ENCODE peak calls at places on chromosomes 13 and 19, in eight cellular contexts. One of them, this sample, is unnamed.

GRCh38 chr19:5485286-5485636 is 30.0 kb downstream of the ZNRF4 start:
- DNase-seq in A549: no peak
- DNase-seq in transverse colon: no peak
- DNase-seq in sigmoid colon: no peak
- DNase-seq in K562: no peak
- DNase-seq in suprapubic skin: no peak
- DNase-seq in ovary: no peak
- DNase-seq in H1: no peak
- DNase-seq in this sample: no peak

GRCh38 chr13:73065665-73066350 is 7.0 kb downstream of the KLF5 start:
- DNase-seq in A549: no peak
- DNase-seq in transverse colon: peak; percentile 49
- DNase-seq in sigmoid colon: no peak
- DNase-seq in K562: no peak
- DNase-seq in suprapubic skin: no peak
- DNase-seq in ovary: no peak
- DNase-seq in H1: no peak
- DNase-seq in this sample: no peak

GRCh38 chr13:102610296-102610895 is 13.6 kb downstream of the TPP2 start:
- DNase-seq in A549: no peak
- DNase-seq in transverse colon: peak; percentile 53
- DNase-seq in sigmoid colon: no peak
- DNase-seq in K562: no peak
- DNase-seq in suprapubic skin: no peak
- DNase-seq in ovary: no peak
- DNase-seq in H1: no peak
- DNase-seq in this sample: no peak

GRCh38 chr13:99805361-99805760 is 166.2 kb downstream of the ZIC5 start:
- DNase-seq in A549: no peak
- DNase-seq in transverse colon: no peak
- DNase-seq in sigmoid colon: no peak
- DNase-seq in K562: no peak
- DNase-seq in suprapubic skin: no peak
- DNase-seq in ovary: no peak
- DNase-seq in H1: peak; percentile 51
- DNase-seq in this sample: no peak

GRCh38 chr13:27744861-27745260 is 47.4 kb upstream of the GSX1 start:
- DNase-seq in A549: no peak
- DNase-seq in transverse colon: no peak
- DNase-seq in sigmoid colon: no peak
- DNase-seq in K562: no peak
- DNase-seq in suprapubic skin: no peak
- DNase-seq in ovary: no peak
- DNase-seq in H1: peak; percentile 47
- DNase-seq in this sample: no peak

GRCh38 chr13:62512194-62513141 is 1096.8 kb upstream of the PCDH20 start:
- DNase-seq in A549: peak; percentile 55
- DNase-seq in transverse colon: peak; percentile 9
- DNase-seq in sigmoid colon: no peak
- DNase-seq in K562: peak; percentile 9
- DNase-seq in suprapubic skin: peak; percentile 37
- DNase-seq in ovary: no peak
- DNase-seq in H1: peak; percentile 68
- DNase-seq in this sample: no peak

GRCh38 chr19:51607077-51607476 is 23.1 kb downstream of the SIGLEC5 start:
- DNase-seq in A549: no peak
- DNase-seq in transverse colon: peak; percentile 66
- DNase-seq in sigmoid colon: no peak
- DNase-seq in K562: no peak
- DNase-seq in suprapubic skin: no peak
- DNase-seq in ovary: no peak
- DNase-seq in H1: no peak
- DNase-seq in this sample: no peak

GRCh38 chr13:99215466-99215865 is 14.8 kb downstream of the UBAC2 start:
- DNase-seq in A549: no peak
- DNase-seq in transverse colon: no peak
- DNase-seq in sigmoid colon: no peak
- DNase-seq in K562: no peak
- DNase-seq in suprapubic skin: no peak
- DNase-seq in ovary: no peak
- DNase-seq in H1: no peak
- DNase-seq in this sample: no peak

GRCh38 chr19:50979758-50980157 is 4.0 kb downstream of the KLK7 start:
- DNase-seq in A549: no peak
- DNase-seq in transverse colon: no peak
- DNase-seq in sigmoid colon: peak; percentile 35
- DNase-seq in K562: no peak
- DNase-seq in suprapubic skin: no peak
- DNase-seq in ovary: no peak
- DNase-seq in H1: no peak
- DNase-seq in this sample: no peak

GRCh38 chr13:104737713-104738112 is 1671.5 kb upstream of the SLC10A2 start:
- DNase-seq in A549: no peak
- DNase-seq in transverse colon: no peak
- DNase-seq in sigmoid colon: no peak
- DNase-seq in K562: no peak
- DNase-seq in suprapubic skin: no peak
- DNase-seq in ovary: no peak
- DNase-seq in H1: no peak
- DNase-seq in this sample: no peak

GRCh38 chr19:7294571-7295212 is 478 bp upstream of the INSR start:
- DNase-seq in A549: peak; percentile 76
- DNase-seq in transverse colon: peak; percentile 83
- DNase-seq in sigmoid colon: peak; percentile 85
- DNase-seq in K562: peak; percentile 30
- DNase-seq in suprapubic skin: peak; percentile 81
- DNase-seq in ovary: peak; percentile 82
- DNase-seq in H1: peak; percentile 66
- DNase-seq in this sample: peak; percentile 54

GRCh38 chr13:109408596-109409382 is 377.6 kb downstream of the IRS2 start:
- DNase-seq in A549: no peak
- DNase-seq in transverse colon: no peak
- DNase-seq in sigmoid colon: no peak
- DNase-seq in K562: no peak
- DNase-seq in suprapubic skin: no peak
- DNase-seq in ovary: no peak
- DNase-seq in H1: no peak
- DNase-seq in this sample: no peak

GRCh38 chr19:46821512-46822359 is 28.9 kb downstream of the AP2S1 start:
- DNase-seq in A549: no peak
- DNase-seq in transverse colon: peak; percentile 67
- DNase-seq in sigmoid colon: no peak
- DNase-seq in K562: no peak
- DNase-seq in suprapubic skin: no peak
- DNase-seq in ovary: no peak
- DNase-seq in H1: no peak
- DNase-seq in this sample: no peak

GRCh38 chr19:19489804-19490204 is 25.5 kb downstream of the TSSK6 start:
- DNase-seq in A549: no peak
- DNase-seq in transverse colon: no peak
- DNase-seq in sigmoid colon: no peak
- DNase-seq in K562: no peak
- DNase-seq in suprapubic skin: peak; percentile 75
- DNase-seq in ovary: no peak
- DNase-seq in H1: no peak
- DNase-seq in this sample: no peak

GRCh38 chr13:75305057-75305456 is 176.9 kb downstream of the TBC1D4 start:
- DNase-seq in A549: no peak
- DNase-seq in transverse colon: no peak
- DNase-seq in sigmoid colon: no peak
- DNase-seq in K562: peak; percentile 73
- DNase-seq in suprapubic skin: no peak
- DNase-seq in ovary: no peak
- DNase-seq in H1: no peak
- DNase-seq in this sample: no peak

GRCh38 chr13:40910324-40911050 is 108.6 kb downstream of the ELF1 start:
- DNase-seq in A549: no peak
- DNase-seq in transverse colon: no peak
- DNase-seq in sigmoid colon: no peak
- DNase-seq in K562: no peak
- DNase-seq in suprapubic skin: no peak
- DNase-seq in ovary: no peak
- DNase-seq in H1: no peak
- DNase-seq in this sample: no peak
- TF ChIP-seq POLR2A in A549: no peak
- TF ChIP-seq POLR2A in transverse colon: no peak
- TF ChIP-seq POLR2A in sigmoid colon: no peak
- TF ChIP-seq POLR2A in K562: no peak
- TF ChIP-seq POLR2A in suprapubic skin: no peak
- TF ChIP-seq POLR2A in ovary: no peak
- TF ChIP-seq POLR2A in H1: no peak
- TF ChIP-seq POLR2A in this sample: no peak

DNA sequence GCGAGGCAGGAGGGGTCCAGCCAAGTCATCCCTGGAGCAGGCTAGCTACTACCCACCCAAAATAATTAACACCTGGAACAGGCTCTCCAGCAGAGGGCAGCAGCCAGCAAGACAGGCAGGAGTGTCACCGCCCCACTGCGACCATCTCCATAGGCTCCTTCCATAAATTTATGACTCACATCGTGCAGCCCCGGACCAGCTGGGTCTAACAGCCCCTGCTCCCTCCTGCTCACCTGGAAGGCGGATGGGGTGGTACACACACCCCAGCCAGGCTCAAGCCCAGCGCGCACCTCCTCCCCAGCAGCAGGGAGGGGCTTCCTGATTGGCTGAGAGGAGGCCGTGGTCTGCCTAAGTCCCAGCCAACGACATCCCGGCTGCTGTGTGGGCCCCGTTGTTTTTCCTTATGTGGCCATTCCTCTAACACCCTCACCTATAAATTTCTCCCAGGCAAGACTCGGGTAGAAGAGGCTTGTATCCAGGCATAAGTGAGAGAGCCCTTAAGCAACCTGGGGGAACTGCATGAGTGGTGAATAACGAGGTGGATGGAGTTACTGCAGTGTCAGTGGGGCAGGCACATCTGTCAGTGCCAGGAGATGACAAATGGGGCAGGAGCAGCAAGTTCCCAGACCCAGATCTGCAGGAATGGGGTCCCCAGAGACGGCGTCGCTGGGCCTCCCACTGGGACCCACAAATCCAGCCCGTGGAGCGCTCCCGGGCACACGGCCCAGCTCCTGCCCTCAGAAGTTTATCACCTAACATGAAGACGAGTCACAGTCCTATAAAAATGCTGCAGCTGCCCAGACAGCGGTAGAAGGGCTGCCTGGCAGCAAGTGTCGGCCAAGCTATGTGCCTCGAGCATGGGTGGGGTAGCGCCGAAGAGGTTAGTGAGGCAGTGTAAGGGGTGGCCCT is 43.1 kb downstream of the CEBPG start:
- DNase-seq in A549: peak; percentile 84
- DNase-seq in transverse colon: peak; percentile 71
- DNase-seq in sigmoid colon: peak; percentile 77
- DNase-seq in K562: peak; percentile 81
- DNase-seq in suprapubic skin: no peak
- DNase-seq in ovary: peak; percentile 69
- DNase-seq in H1: peak; percentile 91
- DNase-seq in this sample: no peak
- TF ChIP-seq EP300 in A549: no peak
- TF ChIP-seq EP300 in transverse colon: no peak
- TF ChIP-seq EP300 in sigmoid colon: no peak
- TF ChIP-seq EP300 in K562: no peak
- TF ChIP-seq EP300 in suprapubic skin: no peak
- TF ChIP-seq EP300 in ovary: no peak
- TF ChIP-seq EP300 in H1: no peak
- TF ChIP-seq EP300 in this sample: no peak

GRCh38 chr19:58020129-58020528 is 13.7 kb upstream of the ZSCAN1 start:
- DNase-seq in A549: no peak
- DNase-seq in transverse colon: no peak
- DNase-seq in sigmoid colon: no peak
- DNase-seq in K562: no peak
- DNase-seq in suprapubic skin: no peak
- DNase-seq in ovary: no peak
- DNase-seq in H1: no peak
- DNase-seq in this sample: no peak
- TF ChIP-seq CTCF in A549: no peak
- TF ChIP-seq CTCF in transverse colon: no peak
- TF ChIP-seq CTCF in sigmoid colon: no peak
- TF ChIP-seq CTCF in K562: no peak
- TF ChIP-seq CTCF in suprapubic skin: no peak
- TF ChIP-seq CTCF in ovary: no peak
- TF ChIP-seq CTCF in H1: no peak
- TF ChIP-seq CTCF in this sample: no peak

GRCh38 chr19:4343056-4343844 is at the start of gene MPND:
- DNase-seq in A549: peak; percentile 74
- DNase-seq in transverse colon: peak; percentile 95
- DNase-seq in sigmoid colon: peak; percentile 95
- DNase-seq in K562: peak; percentile 92
- DNase-seq in suprapubic skin: peak; percentile 94
- DNase-seq in ovary: peak; percentile 95
- DNase-seq in H1: peak; percentile 94
- DNase-seq in this sample: peak; percentile 90

GRCh38 chr19:4337906-4338440 is 654 bp downstream of the STAP2 start:
- DNase-seq in A549: no peak
- DNase-seq in transverse colon: peak; percentile 62
- DNase-seq in sigmoid colon: no peak
- DNase-seq in K562: peak; percentile 75
- DNase-seq in suprapubic skin: peak; percentile 65
- DNase-seq in ovary: no peak
- DNase-seq in H1: no peak
- DNase-seq in this sample: no peak

GRCh38 chr19:4342421-4343055 is 824 bp upstream of the MPND start:
- DNase-seq in A549: peak; percentile 100
- DNase-seq in transverse colon: peak; percentile 96
- DNase-seq in sigmoid colon: peak; percentile 99
- DNase-seq in K562: peak; percentile 99
- DNase-seq in suprapubic skin: peak; percentile 98
- DNase-seq in ovary: peak; percentile 94
- DNase-seq in H1: peak; percentile 87
- DNase-seq in this sample: peak; percentile 89

GRCh38 chr19:4334929-4335833 is 3.4 kb downstream of the STAP2 start:
- DNase-seq in A549: no peak
- DNase-seq in transverse colon: no peak
- DNase-seq in sigmoid colon: no peak
- DNase-seq in K562: no peak
- DNase-seq in suprapubic skin: no peak
- DNase-seq in ovary: no peak
- DNase-seq in H1: no peak
- DNase-seq in this sample: no peak

DNA sequence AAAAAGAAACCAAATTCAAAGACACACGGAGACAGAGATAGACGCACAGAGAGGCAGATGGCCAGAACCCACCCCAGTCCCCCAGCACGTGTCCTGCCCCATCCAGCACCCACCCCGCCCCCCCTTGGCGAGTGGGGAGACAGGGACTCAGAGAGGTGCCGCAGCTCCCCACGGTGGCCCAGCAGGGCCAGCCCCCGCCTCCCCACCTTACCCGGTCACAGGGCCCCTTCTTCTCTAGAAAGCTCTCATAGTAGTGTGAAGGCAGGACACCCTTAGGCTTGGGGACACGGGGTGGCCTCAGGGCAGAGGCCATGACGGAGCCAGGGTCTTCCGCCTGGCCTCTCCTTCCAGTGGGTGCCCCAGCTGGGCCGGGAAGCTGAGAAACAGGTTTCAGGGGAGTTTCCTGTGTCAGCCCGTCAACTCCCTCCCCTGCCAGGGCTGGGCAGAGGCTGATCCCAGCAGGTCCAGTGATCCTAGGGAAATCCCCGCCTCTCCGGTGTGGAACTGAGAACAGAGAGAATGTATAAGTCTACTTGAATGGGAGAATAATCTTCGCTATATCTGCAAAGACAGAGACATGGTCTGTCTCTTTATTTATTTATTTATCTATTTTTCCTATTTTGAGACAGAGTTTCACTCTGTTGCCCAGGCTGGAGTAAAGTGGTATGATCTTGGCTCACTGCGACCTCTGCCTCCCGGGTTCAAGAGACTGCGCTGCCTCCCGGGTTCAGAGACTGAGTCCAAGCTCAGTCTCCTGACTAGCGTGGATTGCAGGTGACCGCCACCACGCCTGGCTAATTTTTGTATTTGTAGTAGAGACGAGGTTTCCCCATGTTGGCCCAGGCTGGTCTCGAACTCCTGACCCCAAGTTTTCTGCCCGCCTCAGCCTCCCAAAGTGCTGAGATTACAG is at the start of gene STAP2:
- DNase-seq in A549: no peak
- DNase-seq in transverse colon: peak; percentile 88
- DNase-seq in sigmoid colon: no peak
- DNase-seq in K562: peak; percentile 40
- DNase-seq in suprapubic skin: peak; percentile 76
- DNase-seq in ovary: no peak
- DNase-seq in H1: peak; percentile 66
- DNase-seq in this sample: no peak
- TF ChIP-seq POLR2A in A549: no peak
- TF ChIP-seq POLR2A in transverse colon: peak; percentile 78
- TF ChIP-seq POLR2A in sigmoid colon: no peak
- TF ChIP-seq POLR2A in K562: no peak
- TF ChIP-seq POLR2A in suprapubic skin: no peak
- TF ChIP-seq POLR2A in ovary: no peak
- TF ChIP-seq POLR2A in H1: no peak
- TF ChIP-seq POLR2A in this sample: no peak

This sample was measured in tibial nerve.